ENCODE peak calls at places on chromosomes 3 and 15, in five cellular contexts. F is dorsolateral prefrontal cortex; V is astrocyte; T is CD4-positive, alpha-beta T cell; Z is sigmoid colon. A is an unnamed sample.

GRCh38 chr3:188559069-188559410 is 405.1 kb downstream of the LPP start:
- DNase-seq in F (no peak), Z (no peak), V (peak), T (no peak), A (peak)

GRCh38 chr3:24154751-24155150 is 209.7 kb downstream of the NR1D2 start:
- DNase-seq in V (no peak), Z (no peak), F (no peak), T (no peak), A (no peak)

GRCh38 chr3:19270471-19270870 is 122.2 kb downstream of the KCNH8 start:
- DNase-seq in T (no peak), F (peak), Z (no peak), V (no peak), A (no peak)

GRCh38 chr15:75620043-75620775 is 5.3 kb downstream of the SNUPN start:
- DNase-seq in F (no peak), Z (peak), T (no peak), V (peak), A (peak)

GRCh38 chr15:77022646-77023575 is 28.0 kb downstream of the PSTPIP1 start:
- DNase-seq in V (no peak), T (no peak), F (no peak), Z (no peak), A (no peak)

GRCh38 chr3:159987291-159987711 is 1.3 kb upstream of the IL12A start:
- DNase-seq in V (peak), Z (no peak), T (no peak), F (no peak), A (peak)

GRCh38 chr3:43477600-43477999 is 144.2 kb downstream of the ANO10 start:
- DNase-seq in F (no peak), Z (no peak), V (no peak), T (peak), A (no peak)

GRCh38 chr3:122092460-122093165 is 37.5 kb downstream of the CD86 start:
- DNase-seq in V (peak), F (no peak), Z (peak), T (no peak), A (peak)

GRCh38 chr3:10602769-10603768 is 97.7 kb upstream of the ATP2B2 start:
- DNase-seq in T (peak), F (no peak), V (no peak), Z (no peak), A (no peak)

GRCh38 chr3:184472723-184473419 is 88.7 kb upstream of the EPHB3 start:
- DNase-seq in Z (peak), T (peak), V (no peak), F (no peak), A (no peak)

GRCh38 chr3:82607391-82607790 is 845.9 kb upstream of the GBE1 start:
- DNase-seq in T (no peak), Z (no peak), F (no peak), V (no peak), A (no peak)

GRCh38 chr3:188108703-188109412 is 45.1 kb upstream of the LPP start:
- DNase-seq in V (no peak), F (no peak), Z (no peak), T (no peak), A (no peak)

DNA sequence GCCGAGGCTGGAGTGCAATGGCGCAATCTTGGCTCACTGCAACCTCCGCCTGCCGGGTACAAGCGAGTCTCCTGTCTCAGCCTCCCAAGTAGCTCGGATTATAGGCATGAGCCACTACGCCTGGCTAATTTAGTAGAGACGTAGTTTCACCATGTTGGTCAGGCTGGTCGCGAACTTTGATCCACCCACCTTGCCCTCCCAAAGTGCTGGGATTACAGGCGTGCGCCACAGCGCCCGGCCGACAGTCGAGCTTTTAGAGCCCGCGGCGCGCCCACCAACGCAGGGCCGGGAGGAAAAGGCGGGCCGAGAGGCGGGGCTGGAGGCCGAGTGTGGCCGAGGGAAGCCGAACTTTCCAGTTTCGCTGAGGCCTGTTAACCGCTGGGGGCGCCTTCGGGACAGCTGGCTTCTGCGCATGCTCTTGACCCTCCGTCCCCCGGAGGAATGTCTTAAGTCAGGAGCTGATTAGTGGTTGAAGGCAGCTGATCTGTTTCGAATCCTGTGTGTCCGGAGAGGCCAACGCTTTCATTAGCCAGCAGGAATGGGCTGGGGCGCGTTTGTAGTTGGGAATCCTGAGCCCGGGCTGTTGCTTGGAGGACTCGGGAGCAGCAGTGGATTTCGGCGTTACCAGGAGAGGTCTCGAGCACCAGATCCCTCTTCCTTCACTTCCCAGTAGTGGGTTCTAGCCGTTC is 10.0 kb downstream of the RPLP1 start:
- DNase-seq in T (peak), F (peak), V (peak), Z (peak), A (peak)
- TF ChIP-seq CTCF in T (peak), F (peak), V (peak), Z (peak), A (peak)

GRCh38 chr15:85047271-85047948 is 65.8 kb downstream of the PDE8A start:
- DNase-seq in V (peak), F (no peak), T (no peak), Z (no peak), A (peak)
- TF ChIP-seq CTCF in V (no peak), F (no peak), T (no peak), Z (no peak), A (no peak)

GRCh38 chr15:58545307-58546065 is 113.7 kb downstream of the LIPC start:
- DNase-seq in V (peak), T (no peak), F (no peak), Z (no peak), A (peak)

GRCh38 chr15:58547628-58548307 is 116.0 kb downstream of the LIPC start:
- DNase-seq in Z (no peak), V (no peak), T (no peak), F (no peak), A (no peak)

GRCh38 chr15:58543664-58544335 is 112.0 kb downstream of the LIPC start:
- DNase-seq in F (no peak), Z (no peak), T (no peak), V (no peak), A (no peak)

GRCh38 chr15:58546635-58547627 is 115.1 kb downstream of the LIPC start:
- DNase-seq in Z (no peak), V (peak), T (no peak), F (no peak), A (peak)

DNA sequence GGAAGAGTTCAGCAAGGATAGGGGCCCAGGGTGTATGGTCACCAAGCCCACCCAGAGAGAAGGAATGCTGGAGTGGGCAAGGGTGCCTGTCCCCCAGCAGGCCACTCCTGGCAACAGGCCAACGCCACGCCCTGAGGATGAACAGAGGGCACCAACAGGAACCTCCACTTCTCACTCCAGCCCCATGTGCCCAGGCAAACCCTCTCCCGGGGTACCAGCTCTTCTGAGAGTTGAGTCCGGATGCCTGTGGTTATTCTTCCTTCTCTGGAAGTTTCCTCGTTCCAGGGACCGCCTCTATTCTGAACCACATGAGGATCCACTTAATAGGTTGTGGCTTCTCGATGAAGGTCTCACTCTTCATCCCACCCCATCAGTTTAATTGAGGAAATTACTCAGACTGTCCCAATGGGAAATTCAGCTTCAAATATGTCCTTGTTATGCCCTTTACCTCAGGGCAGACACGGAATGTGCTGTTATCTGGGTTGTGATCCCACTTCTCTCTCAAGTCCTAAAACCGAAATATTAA is 114.3 kb downstream of the LIPC start:
- DNase-seq in F (no peak), Z (no peak), V (peak), T (no peak), A (no peak)
- TF ChIP-seq CTCF in F (no peak), Z (no peak), V (no peak), T (no peak), A (no peak)

DNA sequence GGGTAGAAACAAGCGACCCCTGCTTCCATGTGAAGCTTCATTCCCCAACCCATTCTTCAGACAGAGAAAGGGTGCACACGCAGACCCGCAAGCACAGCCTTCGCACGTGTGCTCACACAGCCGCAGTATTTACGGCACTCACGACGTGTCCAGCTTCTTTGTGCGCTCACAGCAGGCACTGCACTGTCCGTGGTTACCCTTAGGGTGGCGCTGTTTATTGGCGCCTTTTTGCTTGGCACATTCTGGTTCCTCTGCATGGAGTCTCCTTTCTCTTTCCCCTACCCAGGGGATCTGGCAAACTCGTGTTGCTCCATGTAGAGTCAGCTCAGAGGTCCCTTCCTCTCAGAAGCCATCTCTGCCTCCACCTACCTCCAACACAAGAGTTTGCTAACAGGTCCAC is 115.1 kb downstream of the SLCO3A1 start:
- DNase-seq in T (no peak), V (no peak), F (no peak), Z (no peak), A (no peak)
- TF ChIP-seq CTCF in T (no peak), V (no peak), F (no peak), Z (no peak), A (peak)

DNA sequence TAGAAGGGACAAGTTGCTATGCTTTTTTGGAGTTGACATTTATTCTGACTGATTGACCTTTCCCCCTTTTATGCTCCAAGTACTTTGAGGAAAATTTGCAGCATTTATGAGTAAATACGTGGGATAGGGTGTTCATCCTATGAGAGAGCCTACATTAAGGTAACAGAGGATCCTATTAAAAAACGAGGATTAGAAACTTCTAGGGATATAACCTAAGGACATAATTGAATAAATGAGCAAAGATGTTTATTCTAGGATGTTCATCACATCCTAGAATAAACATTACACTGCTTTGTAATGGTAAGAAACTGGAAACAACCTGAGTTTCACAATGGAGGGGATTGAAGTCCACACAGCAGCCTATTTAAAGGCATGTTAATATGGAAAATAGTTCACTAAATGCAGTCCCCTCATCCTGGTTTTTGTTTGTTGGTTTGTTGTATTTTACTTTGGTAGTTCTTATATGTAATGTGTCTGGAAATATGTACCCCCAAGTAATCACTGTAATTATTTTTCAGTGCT is 23.9 kb upstream of the CLEC3B start:
- DNase-seq in F (no peak), T (no peak), V (no peak), Z (no peak), A (no peak)
- TF ChIP-seq CTCF in F (no peak), T (no peak), V (no peak), Z (no peak), A (no peak)

GRCh38 chr3:151578495-151578894 is 117.6 kb upstream of the IGSF10 start:
- DNase-seq in V (no peak), F (no peak), T (no peak), Z (no peak), A (no peak)
- TF ChIP-seq CTCF in V (no peak), F (no peak), T (no peak), Z (no peak), A (no peak)

GRCh38 chr3:50173685-50174516 is 17.5 kb upstream of the GNAT1 start:
- DNase-seq in Z (no peak), T (no peak), V (no peak), F (no peak), A (no peak)
- TF ChIP-seq CTCF in Z (no peak), T (no peak), V (no peak), F (no peak), A (no peak)

GRCh38 chr15:85763557-85764303 is 31.0 kb downstream of the KLHL25 start:
- DNase-seq in V (no peak), F (no peak), Z (no peak), T (no peak), A (no peak)

GRCh38 chr15:85766007-85766831 is 28.5 kb downstream of the KLHL25 start:
- DNase-seq in F (no peak), V (no peak), Z (no peak), T (no peak), A (no peak)

GRCh38 chr15:85764304-85764633 is 30.5 kb downstream of the KLHL25 start:
- DNase-seq in V (no peak), T (no peak), F (no peak), Z (no peak), A (no peak)

GRCh38 chr15:85763157-85763556 is 31.6 kb downstream of the KLHL25 start:
- DNase-seq in T (no peak), V (no peak), F (peak), Z (no peak), A (no peak)

DNA sequence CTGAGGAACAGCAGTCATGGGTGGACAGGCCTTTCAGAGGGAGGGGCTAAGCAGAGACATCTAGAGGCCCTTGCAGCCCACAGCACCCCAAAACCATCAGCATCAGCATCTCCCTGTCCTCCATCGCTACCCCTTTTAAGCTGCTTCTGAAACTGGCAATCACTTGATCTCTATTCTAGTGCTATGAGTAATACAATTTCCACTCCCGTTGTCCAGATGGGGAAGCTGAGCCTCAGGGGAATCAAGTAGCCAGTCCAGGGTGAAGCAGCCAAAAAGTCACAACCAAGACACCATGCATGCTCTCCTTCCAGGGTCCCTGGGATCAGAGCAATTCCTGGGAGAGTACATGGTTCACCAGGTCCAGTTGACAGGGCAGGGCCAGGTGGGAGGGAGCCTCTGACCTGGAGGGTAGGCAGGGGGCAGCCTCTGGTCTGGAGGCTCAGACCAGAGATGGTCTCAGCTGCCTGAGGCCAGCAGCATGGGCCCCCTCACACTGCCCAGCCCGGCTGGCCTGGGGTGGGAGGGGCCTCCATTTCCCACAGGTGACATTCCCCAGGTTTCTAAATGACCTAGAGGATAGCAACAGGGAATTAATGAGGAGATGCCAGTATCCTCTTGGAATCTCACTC is 30.0 kb downstream of the KLHL25 start:
- DNase-seq in V (peak), F (no peak), T (no peak), Z (no peak), A (no peak)
- TF ChIP-seq CTCF in V (no peak), F (no peak), T (no peak), Z (no peak), A (no peak)

GRCh38 chr3:4675704-4676103 is 182.6 kb downstream of the ITPR1 start:
- DNase-seq in F (no peak), Z (no peak), V (no peak), T (no peak), A (no peak)
- TF ChIP-seq CTCF in F (no peak), Z (no peak), V (no peak), T (no peak), A (no peak)